ENCODE peak calls at places on chromosomes 7 and 10, in eight cellular contexts. R, S, C, X, I, A, N and Y are unnamed samples.

GRCh38 chr7:36036590-36036989 is 116.5 kb upstream of the EEPD1 start:
- DNase-seq in C (no peak), A (no peak), X (peak; percentile 66), R (peak; percentile 54), I (no peak), S (peak; percentile 40), N (peak; percentile 74), Y (peak; percentile 70)

GRCh38 chr10:92239600-92240288 is 51.1 kb downstream of the CPEB3 start:
- DNase-seq in A (peak; percentile 55), R (peak; percentile 28), I (peak; percentile 75), N (peak; percentile 86), C (peak; percentile 29), X (peak; percentile 23), S (peak; percentile 52), Y (peak; percentile 75)

GRCh38 chr7:105305633-105306032 is 83.1 kb downstream of the SRPK2 start:
- DNase-seq in X (no peak), N (no peak), S (no peak), C (no peak), I (no peak), R (no peak), A (no peak), Y (no peak)

GRCh38 chr10:103698266-103698665 is 157.1 kb downstream of the SH3PXD2A start:
- DNase-seq in A (no peak), X (no peak), I (no peak), N (no peak), S (no peak), R (no peak), C (no peak), Y (no peak)

GRCh38 chr7:5553298-5553877 is 129.8 kb upstream of the TNRC18 start:
- DNase-seq in S (no peak), N (peak; percentile 19), R (no peak), I (no peak), X (peak; percentile 25), C (no peak), A (peak; percentile 55), Y (no peak)

GRCh38 chr7:108282427-108282996 is 152.4 kb upstream of the LAMB4 start:
- DNase-seq in I (no peak), N (no peak), X (no peak), C (no peak), A (no peak), R (no peak), S (no peak), Y (peak; percentile 29)

GRCh38 chr10:86400705-86401587 is 34.4 kb upstream of the GRID1 start:
- DNase-seq in I (peak; percentile 77), N (peak; percentile 81), S (peak; percentile 73), A (peak; percentile 74), R (no peak), C (peak; percentile 25), X (peak; percentile 34), Y (no peak)

GRCh38 chr10:69684981-69685353 is 54.9 kb downstream of the FAM241B start:
- DNase-seq in N (no peak), I (no peak), C (no peak), A (no peak), R (no peak), S (no peak), X (no peak), Y (no peak)

GRCh38 chr7:155360495-155361362 is 63.1 kb downstream of the INSIG1 start:
- DNase-seq in R (no peak), C (no peak), I (no peak), A (no peak), S (no peak), X (no peak), N (no peak), Y (no peak)

GRCh38 chr10:91409069-91409868 is 875 bp upstream of the HECTD2 start:
- DNase-seq in A (peak; percentile 83), C (peak; percentile 91), I (peak; percentile 90), S (peak; percentile 87), R (peak; percentile 89), X (peak; percentile 72), N (peak; percentile 82), Y (peak; percentile 78)

GRCh38 chr7:124310934-124311390 is 278.1 kb upstream of the TMEM229A start:
- DNase-seq in S (no peak), R (no peak), X (no peak), N (no peak), C (no peak), A (no peak), I (no peak), Y (no peak)

GRCh38 chr10:131184503-131184902 is 127.0 kb downstream of the TCERG1L start:
- DNase-seq in C (no peak), A (no peak), R (no peak), N (no peak), X (no peak), I (no peak), S (no peak), Y (no peak)

GRCh38 chr10:97687785-97688781 is 1.0 kb upstream of the AVPI1 start:
- DNase-seq in N (no peak), S (peak; percentile 81), C (peak; percentile 62), R (no peak), A (no peak), X (peak; percentile 36), I (no peak), Y (no peak)

GRCh38 chr7:38321515-38321944 is 48.1 kb upstream of the TARP start:
- DNase-seq in A (no peak), R (no peak), X (peak; percentile 69), C (peak; percentile 86), I (no peak), N (no peak), S (no peak), Y (no peak)

GRCh38 chr10:128116187-128116586 is 10.0 kb downstream of the MKI67 start:
- DNase-seq in R (no peak), S (no peak), X (no peak), I (no peak), A (no peak), C (no peak), N (no peak), Y (no peak)

GRCh38 chr7:5077740-5078139 is 32.1 kb downstream of the RBAK start:
- DNase-seq in I (no peak), A (no peak), C (no peak), S (no peak), N (peak; percentile 47), R (no peak), X (peak; percentile 34), Y (no peak)

DNA sequence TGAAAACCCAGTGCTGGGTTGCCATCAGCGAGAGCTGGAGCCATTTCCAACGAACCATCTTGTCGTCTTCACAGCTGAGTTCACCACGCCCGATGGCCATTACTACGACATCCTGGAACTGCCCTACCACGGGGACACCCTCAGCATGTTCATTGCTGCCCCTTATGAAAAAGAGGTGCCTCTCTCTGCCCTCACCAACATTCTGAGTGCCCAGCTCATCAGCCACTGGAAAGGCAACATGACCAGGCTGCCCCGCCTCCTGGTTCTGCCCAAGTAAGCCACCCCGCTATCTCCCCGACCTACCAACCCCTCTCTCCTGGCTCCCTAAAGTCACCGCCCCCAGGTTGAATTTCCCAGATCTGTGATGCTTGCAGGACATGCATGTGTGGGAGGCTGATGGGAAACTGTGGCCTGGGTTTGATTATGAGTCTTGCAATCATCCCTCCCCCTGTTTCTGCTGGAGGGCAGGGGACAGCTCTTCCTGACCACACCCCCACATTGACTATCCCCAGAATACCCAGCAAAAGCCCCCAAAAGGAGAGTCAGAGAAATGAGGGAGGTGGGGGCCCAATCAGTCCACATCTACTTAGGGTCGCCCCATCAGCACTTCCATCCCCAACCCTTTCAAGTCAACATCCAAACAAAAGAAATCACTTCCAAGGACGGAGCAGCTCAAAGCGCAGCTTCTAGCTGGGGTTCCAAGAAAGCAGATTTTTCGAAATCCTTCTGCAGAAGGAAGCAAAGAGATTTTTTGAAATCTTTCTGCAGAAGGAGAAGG is 6.9 kb downstream of the SERPINE1 start:
- DNase-seq in S (no peak), X (no peak), N (no peak), C (no peak), A (no peak), I (no peak), R (no peak), Y (no peak)
- H3K4me1 ChIP-seq in S (peaks cover 12% of the 10 kb centered on the region), X (peaks cover 23% of the 10 kb centered on the region), N (peaks cover 11% of the 10 kb centered on the region), C (peaks cover 63% of the 10 kb centered on the region), A (no peaks in the 10 kb centered on the region), I (peaks cover 14% of the 10 kb centered on the region), R (peaks cover 14% of the 10 kb centered on the region), Y (peaks cover 3% of the 10 kb centered on the region)

GRCh38 chr7:159218216-159219006 is 73.7 kb upstream of the VIPR2 start:
- DNase-seq in R (no peak), A (no peak), S (no peak), I (no peak), N (no peak), X (peak; percentile 57), C (no peak), Y (no peak)
- H3K9me3 ChIP-seq in R (no peaks in the 10 kb centered on the region), A (no peaks in the 10 kb centered on the region), S (no peaks in the 10 kb centered on the region), I (no peaks in the 10 kb centered on the region), N (peaks cover 4% of the 10 kb centered on the region), X (no peaks in the 10 kb centered on the region), C (no peaks in the 10 kb centered on the region), Y (no peaks in the 10 kb centered on the region)

GRCh38 chr7:20576166-20576660 is 39.3 kb upstream of the ABCB5 start:
- DNase-seq in A (no peak), X (no peak), N (no peak), S (no peak), C (no peak), R (no peak), I (no peak), Y (no peak)

GRCh38 chr7:20577362-20578069 is 38.0 kb upstream of the ABCB5 start:
- DNase-seq in A (no peak), R (no peak), X (no peak), N (no peak), I (no peak), C (peak; percentile 51), S (no peak), Y (no peak)

GRCh38 chr7:20578257-20578771 is 37.2 kb upstream of the ABCB5 start:
- DNase-seq in X (no peak), C (no peak), I (no peak), R (no peak), N (no peak), S (no peak), A (no peak), Y (no peak)

GRCh38 chr7:20575758-20576135 is 39.7 kb upstream of the ABCB5 start:
- DNase-seq in R (no peak), C (no peak), I (no peak), A (no peak), N (no peak), X (no peak), S (no peak), Y (no peak)

GRCh38 chr7:20574784-20575757 is 40.4 kb upstream of the ABCB5 start:
- DNase-seq in R (no peak), S (no peak), X (no peak), A (no peak), N (peak; percentile 57), I (no peak), C (peak; percentile 59), Y (peak; percentile 38)
- TF ChIP-seq CTCF in R (no peak), S (no peak), X (no peak), A (no peak), N (no peak), I (no peak), C (no peak), Y (no peak)

DNA sequence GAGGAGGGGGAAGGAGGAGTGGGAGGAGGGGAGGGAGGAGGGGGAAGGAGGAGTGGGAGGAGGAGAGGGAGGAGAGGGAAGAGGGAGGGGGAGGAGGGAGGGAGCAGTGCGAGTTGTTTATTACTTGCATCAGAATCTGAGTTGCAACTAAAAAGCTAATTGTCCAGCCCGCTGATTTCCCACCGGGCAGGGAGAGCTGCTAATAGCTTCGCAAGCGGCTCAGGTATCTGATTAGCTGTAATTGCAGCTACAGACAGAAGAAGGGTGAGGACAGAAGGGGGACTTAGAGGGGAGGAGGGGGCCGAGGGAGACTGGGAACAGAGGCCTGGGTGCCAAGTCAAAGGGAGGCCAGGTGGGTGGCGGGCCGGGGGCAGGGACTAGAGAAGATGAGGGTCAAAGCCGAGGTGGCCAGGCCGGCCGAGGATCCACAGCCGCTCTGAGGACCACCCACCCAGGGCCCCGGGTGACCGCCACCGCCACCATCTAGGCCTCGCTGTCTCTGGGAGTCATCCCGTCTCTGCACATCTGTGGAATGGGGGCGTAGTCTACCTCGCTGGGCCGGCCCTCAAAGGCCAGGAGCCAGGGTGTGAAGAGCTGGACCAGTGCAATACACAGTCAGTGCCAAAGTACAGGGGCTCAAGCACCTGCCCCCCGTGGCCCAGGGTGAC is 54.3 kb downstream of the MICALL2 start:
- DNase-seq in C (no peak), N (peak; percentile 51), I (no peak), X (no peak), A (no peak), R (no peak), S (no peak), Y (no peak)
- H3K4me1 ChIP-seq in C (peaks cover 6% of the 10 kb centered on the region), N (no peaks in the 10 kb centered on the region), I (no peaks in the 10 kb centered on the region), X (no peaks in the 10 kb centered on the region), A (no peaks in the 10 kb centered on the region), R (peaks cover 8% of the 10 kb centered on the region), S (no peaks in the 10 kb centered on the region), Y (no peaks in the 10 kb centered on the region)